ENCODE peak calls at places on chromosome X, in seven cellular contexts. Q is brain microvascular endothelial cell; R is IMR-90; N is CD8-positive, alpha-beta T cell; B is heart right ventricle; G is transverse colon; Z is GM23248. D is an unnamed sample.

GRCh38 chrX:47217121-47217851 is 1.2 kb upstream of the CDK16 start:
- DNase-seq in Z (peak; percentile 86), R (peak; percentile 62), G (no peak), B (peak; percentile 30), Q (peak; percentile 40), N (no peak), D (peak; percentile 70)

GRCh38 chrX:133544105-133544504 is 128.8 kb upstream of the GPC4 start:
- DNase-seq in B (no peak), Q (peak; percentile 24), N (no peak), G (no peak), R (peak; percentile 7), Z (peak; percentile 84), D (no peak)

GRCh38 chrX:70087857-70088256 is 25.6 kb downstream of the OTUD6A start:
- DNase-seq in N (no peak), G (no peak), Q (peak; percentile 9), B (no peak), Z (peak; percentile 50), R (peak; percentile 40), D (peak; percentile 32)

GRCh38 chrX:47169726-47170515 is 23.7 kb upstream of the UBA1 start:
- DNase-seq in R (peak; percentile 54), G (no peak), N (peak; percentile 45), Q (no peak), Z (peak; percentile 53), B (peak; percentile 51), D (peak; percentile 43)

GRCh38 chrX:81377329-81377728 is 175.4 kb downstream of the SH3BGRL start:
- DNase-seq in N (no peak), Z (peak; percentile 37), B (no peak), R (peak; percentile 27), Q (peak; percentile 3), G (no peak), D (no peak)

GRCh38 chrX:108439961-108440696 is 491 bp downstream of the COL4A5 start:
- DNase-seq in B (no peak), N (no peak), Z (peak; percentile 55), Q (no peak), G (no peak), R (peak; percentile 21), D (peak; percentile 21)

GRCh38 chrX:106752101-106752678 is 25.7 kb downstream of the RNF128 start:
- DNase-seq in Q (peak; percentile 12), G (no peak), R (peak; percentile 7), N (no peak), B (no peak), Z (peak; percentile 13), D (no peak)

GRCh38 chrX:53583571-53583970 is 102.9 kb downstream of the HUWE1 start:
- DNase-seq in Q (no peak), R (no peak), B (no peak), N (no peak), G (no peak), Z (no peak), D (no peak)

GRCh38 chrX:10471426-10471825 is 149.0 kb downstream of the MID1 start:
- DNase-seq in R (no peak), B (no peak), Q (no peak), G (no peak), N (no peak), Z (no peak), D (no peak)

GRCh38 chrX:29297171-29297800 is 710.0 kb downstream of the IL1RAPL1 start:
- DNase-seq in Z (no peak), Q (no peak), N (no peak), R (peak; percentile 43), B (no peak), G (no peak), D (no peak)

GRCh38 chrX:16785247-16786138 is 773 bp upstream of the TXLNG start:
- DNase-seq in Z (peak; percentile 18), B (no peak), Q (no peak), N (no peak), G (peak; percentile 46), R (no peak), D (no peak)

GRCh38 chrX:71581210-71581609 is 3.0 kb downstream of the GCNA start:
- DNase-seq in R (no peak), N (no peak), G (no peak), Q (no peak), B (peak; percentile 9), Z (no peak), D (no peak)

GRCh38 chrX:71586929-71587328 is 8.7 kb downstream of the GCNA start:
- DNase-seq in Q (no peak), B (no peak), Z (no peak), R (no peak), G (peak; percentile 14), N (no peak), D (no peak)
- H3K27me3 ChIP-seq in Q (no peaks in the 10 kb centered on the region), B (no peaks in the 10 kb centered on the region), Z (no peaks in the 10 kb centered on the region), R (no peaks in the 10 kb centered on the region), G (no peaks in the 10 kb centered on the region), N (no peaks in the 10 kb centered on the region), D (no peaks in the 10 kb centered on the region)

DNA sequence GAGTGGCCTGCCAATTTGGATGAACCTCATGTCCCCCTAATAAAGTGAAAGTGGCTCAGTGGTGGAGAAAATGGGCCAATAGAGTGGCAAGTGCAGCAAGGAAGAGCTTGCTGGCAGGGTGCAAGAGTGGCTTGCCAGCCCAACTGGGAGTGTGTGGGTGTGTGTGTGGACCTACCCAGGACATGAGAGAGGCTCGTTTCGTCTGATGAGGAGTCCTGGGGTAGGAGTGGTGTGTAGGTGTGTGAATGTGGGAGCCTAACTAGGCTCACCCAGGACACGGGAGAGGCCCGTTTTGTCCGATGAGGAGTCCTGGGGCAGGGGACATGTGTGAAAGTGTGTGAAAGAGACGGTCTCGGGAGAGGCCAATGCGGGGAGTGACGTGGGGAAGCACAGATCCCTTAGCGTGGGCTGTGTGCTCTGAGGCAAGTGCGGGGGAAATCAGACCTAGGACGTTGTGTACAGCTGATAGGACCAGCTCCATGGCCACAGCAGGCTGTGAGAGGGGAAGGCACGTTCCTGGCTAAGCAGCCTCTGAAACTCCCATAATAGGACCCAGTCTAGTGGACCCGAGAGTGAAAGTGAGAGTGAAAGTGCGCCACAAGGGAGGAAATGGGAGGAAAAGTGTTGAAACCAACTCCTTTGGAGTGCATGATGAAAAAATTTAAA is 5.3 kb downstream of the GAGE10 start:
- DNase-seq in Q (no peak), R (no peak), N (peak; percentile 65), B (peak; percentile 17), G (no peak), Z (peak; percentile 36), D (no peak)
- H3K4me3 ChIP-seq in Q (no peak overlapping the region), R (no peak overlapping the region), N (peak overlapping the region; percentile 54), B (peak overlapping the region; percentile 17), G (peak overlapping the region; percentile 20), Z (peak overlapping the region; percentile 79), D (peak overlapping the region; percentile 12)

GRCh38 chrX:56986138-56986537 is 9.2 kb downstream of the SPIN3 start:
- DNase-seq in R (no peak), N (no peak), Q (no peak), G (no peak), B (no peak), Z (no peak), D (no peak)
- H3K36me3 ChIP-seq in R (peaks cover 7% of the 10 kb centered on the region), N (no peaks in the 10 kb centered on the region), Q (no peaks in the 10 kb centered on the region), G (no peaks in the 10 kb centered on the region), B (no peaks in the 10 kb centered on the region), Z (no peaks in the 10 kb centered on the region), D (no peaks in the 10 kb centered on the region)

GRCh38 chrX:72061091-72061490 is 70.6 kb downstream of the RTL5 start:
- DNase-seq in N (no peak), Z (peak; percentile 5), B (no peak), G (no peak), R (no peak), Q (no peak), D (peak; percentile 3)

GRCh38 chrX:72054776-72055495 is 76.8 kb downstream of the RTL5 start:
- DNase-seq in G (no peak), Q (no peak), B (no peak), Z (no peak), R (no peak), N (no peak), D (no peak)

GRCh38 chrX:72057844-72058243 is 73.9 kb downstream of the RTL5 start:
- DNase-seq in Z (no peak), Q (no peak), N (no peak), G (no peak), B (no peak), R (no peak), D (no peak)

GRCh38 chrX:72060196-72060974 is 71.3 kb downstream of the RTL5 start:
- DNase-seq in Q (no peak), Z (peak; percentile 21), R (peak; percentile 5), G (no peak), B (no peak), N (no peak), D (no peak)

GRCh38 chrX:72057331-72057730 is 74.4 kb downstream of the RTL5 start:
- DNase-seq in B (no peak), Q (no peak), N (no peak), R (no peak), G (no peak), Z (no peak), D (no peak)
- H3K27me3 ChIP-seq in B (no peaks in the 10 kb centered on the region), Q (peaks cover 2% of the 10 kb centered on the region), N (no peaks in the 10 kb centered on the region), R (peaks cover 66% of the 10 kb centered on the region), G (no peaks in the 10 kb centered on the region), Z (no peaks in the 10 kb centered on the region), D (no peaks in the 10 kb centered on the region)

D was measured in MG63.